ENCODE peak calls at places on chromosomes 5 and 9, in four cellular contexts. N, Q, T and F are unnamed samples.

GRCh38 chr5:58842851-58843250 is 260.0 kb downstream of the RAB3C start:
- DNase-seq in Q (no peak), T (no peak), N (peak; percentile 43), F (no peak)

GRCh38 chr5:116068028-116068632 is 16.7 kb upstream of the COMMD10 start:
- DNase-seq in T (peak; percentile 20), Q (peak; percentile 81), N (peak; percentile 85), F (no peak)

GRCh38 chr9:125374443-125375309 is 113.0 kb downstream of the GAPVD1 start:
- DNase-seq in Q (peak; percentile 77), N (peak; percentile 82), T (peak; percentile 81), F (peak; percentile 23)

GRCh38 chr5:72364186-72364585 is 44.0 kb downstream of the PTCD2 start:
- DNase-seq in N (no peak), Q (no peak), T (no peak), F (no peak)

GRCh38 chr9:136762915-136763648 is 1.2 kb downstream of the LCN15 start:
- DNase-seq in T (peak; percentile 71), Q (no peak), N (peak; percentile 17), F (no peak)

GRCh38 chr5:164230341-164230740 is 724.9 kb downstream of the MAT2B start:
- DNase-seq in T (no peak), N (no peak), Q (no peak), F (no peak)

GRCh38 chr5:173383711-173384110 is 55.5 kb upstream of the STC2 start:
- DNase-seq in N (peak; percentile 21), T (no peak), Q (no peak), F (no peak)

GRCh38 chr9:82961504-82962125 is 101.3 kb downstream of the RASEF start:
- DNase-seq in T (peak; percentile 84), N (peak; percentile 87), Q (peak; percentile 77), F (peak; percentile 45)

GRCh38 chr9:89606567-89607311 is 1.9 kb downstream of the GADD45G start:
- DNase-seq in T (peak; percentile 54), N (peak; percentile 8), Q (peak; percentile 33), F (no peak)

GRCh38 chr5:143707797-143708196 is 104.2 kb upstream of the HMHB1 start:
- DNase-seq in T (no peak), N (peak; percentile 70), Q (peak; percentile 69), F (peak; percentile 23)

GRCh38 chr9:134055981-134056461 is 11.8 kb downstream of the BRD3 start:
- DNase-seq in Q (peak; percentile 90), T (no peak), N (peak; percentile 65), F (peak; percentile 78)

GRCh38 chr5:13276143-13276542 is 668.3 kb downstream of the DNAH5 start:
- DNase-seq in T (no peak), N (peak; percentile 1), Q (no peak), F (no peak)

GRCh38 chr5:13278148-13278547 is 666.3 kb downstream of the DNAH5 start:
- DNase-seq in T (no peak), Q (no peak), N (no peak), F (no peak)
- TF ChIP-seq CTCF in T (peak; percentile 72), Q (peak; percentile 14), N (peak; percentile 30), F (peak; percentile 11)

GRCh38 chr5:5383461-5383860 is 39.0 kb upstream of the ICE1 start:
- DNase-seq in T (no peak), Q (no peak), N (no peak), F (no peak)

GRCh38 chr5:5380298-5380697 is 42.2 kb upstream of the ICE1 start:
- DNase-seq in Q (no peak), T (no peak), N (no peak), F (no peak)

GRCh38 chr5:5384634-5385033 is 37.8 kb upstream of the ICE1 start:
- DNase-seq in Q (no peak), T (no peak), N (no peak), F (no peak)

GRCh38 chr5:5377780-5378179 is 44.7 kb upstream of the ICE1 start:
- DNase-seq in Q (no peak), N (no peak), T (no peak), F (no peak)

DNA sequence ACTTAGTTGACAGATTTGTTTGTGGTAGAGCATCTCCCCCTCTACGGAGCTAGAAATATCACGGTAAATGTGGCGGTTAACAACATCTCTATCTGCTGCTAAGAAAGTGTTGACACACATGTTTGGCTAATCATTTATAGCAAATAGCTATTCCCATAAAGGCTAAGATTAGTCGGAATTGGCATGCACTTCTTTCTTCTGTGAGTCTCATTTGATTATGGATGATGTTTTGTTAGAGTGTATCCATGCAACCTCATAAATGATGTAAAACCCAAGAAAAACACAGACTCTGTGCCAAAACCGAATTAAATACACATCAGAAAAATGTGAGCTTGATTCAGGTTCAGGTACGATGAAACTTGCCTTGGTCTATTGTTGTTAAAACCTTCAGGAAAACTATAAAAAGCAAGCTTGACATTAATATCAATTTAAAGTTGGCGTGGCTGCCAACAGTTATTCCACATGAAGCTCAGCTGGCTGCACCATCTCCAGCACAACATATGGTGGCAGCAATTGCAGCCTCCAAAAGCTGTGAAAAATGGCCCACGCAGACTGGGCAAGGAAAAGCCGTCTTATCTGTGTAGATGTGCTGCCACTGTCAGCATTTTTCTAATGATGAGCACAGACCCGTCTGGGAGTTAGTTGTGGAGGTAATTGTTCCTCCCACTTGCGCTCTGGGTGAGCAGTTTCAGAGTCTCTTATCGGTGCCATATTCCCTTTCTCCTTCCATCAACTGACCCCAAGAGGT is 41.0 kb upstream of the ICE1 start:
- DNase-seq in Q (peak; percentile 52), N (no peak), T (no peak), F (no peak)
- TF ChIP-seq CTCF in Q (no peak), N (no peak), T (no peak), F (no peak)

GRCh38 chr5:138597660-138598400 is 22.6 kb upstream of the HSPA9 start:
- DNase-seq in Q (no peak), N (peak; percentile 21), T (no peak), F (no peak)

GRCh38 chr5:138596105-138596987 is 21.1 kb upstream of the HSPA9 start:
- DNase-seq in T (no peak), Q (no peak), N (no peak), F (no peak)

GRCh38 chr5:138595396-138595795 is 20.2 kb upstream of the HSPA9 start:
- DNase-seq in Q (no peak), N (peak; percentile 23), T (no peak), F (no peak)

DNA sequence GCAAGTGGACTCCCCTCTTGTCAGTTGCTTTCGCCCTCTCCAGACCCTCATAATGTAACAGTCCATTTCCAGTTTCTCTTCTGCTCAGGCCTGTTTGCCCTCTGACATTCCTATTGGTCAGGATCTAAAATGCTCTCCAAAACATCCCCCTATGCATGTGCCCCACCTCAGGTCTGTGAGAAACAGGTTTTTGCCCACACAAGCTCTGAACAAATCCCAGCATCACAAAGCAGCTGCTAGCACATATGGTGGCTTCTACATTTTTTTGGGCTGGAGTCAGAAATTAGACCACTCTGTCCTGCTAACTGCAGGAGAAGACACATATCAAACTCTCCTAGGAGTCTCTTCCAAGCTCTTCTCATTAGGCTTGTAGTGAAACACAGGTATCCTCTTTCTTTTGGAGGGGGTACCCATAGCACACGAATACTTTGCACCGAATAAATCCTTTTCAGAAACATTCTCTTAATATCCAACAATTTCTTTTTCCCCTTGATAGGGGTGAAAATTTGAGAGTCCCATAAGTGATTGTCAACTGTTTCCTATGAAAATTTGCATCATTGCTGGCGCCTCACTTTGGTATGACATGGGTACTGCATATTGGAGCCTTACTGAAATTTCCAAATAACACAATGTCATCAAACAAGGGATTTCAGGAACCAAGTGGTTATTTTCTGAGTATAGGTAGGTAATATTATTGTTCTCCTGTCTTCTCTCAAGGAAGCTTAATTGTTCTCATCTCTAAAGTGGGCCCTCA is 19.3 kb upstream of the HSPA9 start:
- DNase-seq in Q (no peak), T (no peak), N (peak; percentile 28), F (no peak)
- TF ChIP-seq CTCF in Q (peak; percentile 43), T (peak; percentile 64), N (peak; percentile 56), F (peak; percentile 20)

GRCh38 chr9:38068866-38069628 is at the start of gene SHB:
- DNase-seq in T (peak; percentile 80), Q (peak; percentile 43), N (peak; percentile 59), F (no peak)
- TF ChIP-seq CTCF in T (no peak), Q (no peak), N (no peak), F (no peak)

DNA sequence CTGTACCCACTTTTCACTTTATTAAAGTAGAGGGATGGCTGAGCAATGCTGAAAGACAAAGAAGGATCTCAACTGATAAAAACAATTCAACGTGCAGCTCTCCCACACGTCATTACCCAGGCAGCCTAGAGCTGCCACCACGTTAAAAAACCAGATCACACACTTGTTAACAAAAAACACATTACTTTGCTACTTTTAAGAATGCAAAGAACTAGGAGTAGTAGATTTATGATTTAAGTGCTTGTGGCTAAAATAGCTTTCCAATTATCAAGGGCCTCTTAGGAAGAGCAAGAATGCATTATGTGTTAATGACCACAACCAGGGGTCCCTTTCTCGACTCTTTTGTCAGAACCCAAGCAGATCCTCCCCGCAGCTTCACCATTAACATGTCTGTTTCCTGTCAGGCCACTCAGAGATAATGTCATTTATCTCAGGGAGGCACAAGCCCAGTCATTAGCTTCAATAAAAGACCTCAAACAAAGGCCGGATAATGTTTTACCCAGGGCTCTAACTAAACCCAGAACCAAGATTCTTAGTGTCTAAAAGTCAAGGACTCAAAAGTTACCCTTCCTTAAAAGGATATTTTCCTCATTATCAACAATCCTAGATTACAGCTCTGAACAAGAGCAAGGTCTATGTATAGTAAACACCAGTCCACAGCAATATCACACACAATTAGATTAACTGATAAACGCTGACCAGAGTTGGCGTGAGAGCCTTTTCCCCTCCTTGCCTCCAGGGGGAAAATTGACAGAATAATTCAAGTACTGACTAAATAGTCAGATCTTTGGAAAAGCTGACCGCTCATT is 7.5 kb downstream of the ZNF608 start:
- DNase-seq in Q (no peak), N (no peak), T (peak; percentile 38), F (no peak)
- TF ChIP-seq CTCF in Q (no peak), N (no peak), T (peak; percentile 66), F (no peak)